ENCODE peak calls at places on chromosomes 13 and 19, in ten cellular contexts. J, I, H, L, M, P, R, E, F and K are unnamed samples.

GRCh38 chr13:49098198-49098597 is 121.9 kb upstream of the MLNR start:
- DNase-seq in J (no peak), I (peak), H (no peak), L (no peak), M (peak), P (no peak), R (peak), E (no peak), F (no peak), K (no peak)

GRCh38 chr19:13260883-13261653 is 110.9 kb downstream of the IER2 start:
- DNase-seq in J (no peak), I (peak), H (no peak), L (peak), M (peak), P (no peak), R (peak), E (peak), F (peak), K (no peak)

GRCh38 chr19:28497137-28497536 is 715.8 kb downstream of the UQCRFS1 start:
- DNase-seq in J (no peak), I (no peak), H (no peak), L (no peak), M (no peak), P (no peak), R (no peak), E (no peak), F (no peak), K (no peak)

GRCh38 chr13:94677799-94678198 is 34.5 kb downstream of the SOX21 start:
- DNase-seq in J (no peak), I (no peak), H (no peak), L (no peak), M (no peak), P (no peak), R (no peak), E (no peak), F (no peak), K (no peak)

GRCh38 chr13:79417741-79418140 is 11.7 kb upstream of the RBM26 start:
- DNase-seq in J (no peak), I (no peak), H (no peak), L (no peak), M (no peak), P (no peak), R (no peak), E (no peak), F (no peak), K (no peak)

GRCh38 chr19:51016798-51017683 is 2.5 kb downstream of the KLK10 start:
- DNase-seq in J (no peak), I (peak), H (no peak), L (peak), M (no peak), P (no peak), R (peak), E (no peak), F (peak), K (peak)

GRCh38 chr19:42113641-42114348 is 18.5 kb downstream of the POU2F2 start:
- DNase-seq in J (no peak), I (no peak), H (no peak), L (no peak), M (no peak), P (no peak), R (peak), E (no peak), F (peak), K (peak)

GRCh38 chr19:29404951-29405727 is 120.7 kb upstream of the VSTM2B start:
- DNase-seq in J (no peak), I (peak), H (no peak), L (no peak), M (no peak), P (no peak), R (no peak), E (no peak), F (peak), K (peak)

GRCh38 chr13:113360446-113360845 is 3.5 kb downstream of the GRTP1 start:
- DNase-seq in J (no peak), I (no peak), H (no peak), L (no peak), M (no peak), P (no peak), R (no peak), E (no peak), F (no peak), K (no peak)

GRCh38 chr19:47781590-47782318 is 3.3 kb downstream of the SELENOW start:
- DNase-seq in J (no peak), I (no peak), H (no peak), L (no peak), M (peak), P (no peak), R (no peak), E (no peak), F (no peak), K (no peak)

GRCh38 chr19:15199652-15200574 is 882 bp downstream of the NOTCH3 start:
- DNase-seq in J (no peak), I (no peak), H (no peak), L (no peak), M (no peak), P (no peak), R (peak), E (no peak), F (peak), K (peak)

GRCh38 chr13:64855506-64855905 is 2374.6 kb downstream of the PCDH9 start:
- DNase-seq in J (peak), I (no peak), H (no peak), L (no peak), M (no peak), P (no peak), R (peak), E (no peak), F (no peak), K (no peak)

GRCh38 chr19:16397791-16398529 is 73.3 kb downstream of the KLF2 start:
- DNase-seq in J (no peak), I (no peak), H (no peak), L (no peak), M (no peak), P (no peak), R (no peak), E (no peak), F (no peak), K (no peak)

GRCh38 chr13:25708268-25708667 is 336.5 kb downstream of the ATP8A2 start:
- DNase-seq in J (no peak), I (no peak), H (no peak), L (no peak), M (no peak), P (no peak), R (no peak), E (no peak), F (no peak), K (no peak)

GRCh38 chr13:101627556-101627943 is 175.1 kb downstream of the ITGBL1 start:
- DNase-seq in J (no peak), I (peak), H (no peak), L (no peak), M (no peak), P (no peak), R (peak), E (no peak), F (no peak), K (no peak)

GRCh38 chr19:38224014-38224862 is at the start of gene DPF1:
- DNase-seq in J (no peak), I (peak), H (peak), L (peak), M (peak), P (no peak), R (peak), E (peak), F (peak), K (peak)

GRCh38 chr19:6481541-6482342 is at the start of gene DENND1C:
- DNase-seq in J (no peak), I (no peak), H (no peak), L (peak), M (peak), P (no peak), R (no peak), E (no peak), F (peak), K (no peak)

GRCh38 chr13:40406405-40407138 is 259.9 kb downstream of the FOXO1 start:
- DNase-seq in J (no peak), I (no peak), H (no peak), L (no peak), M (no peak), P (no peak), R (peak), E (no peak), F (no peak), K (no peak)

GRCh38 chr13:31605076-31605858 is 134.1 kb upstream of the RXFP2 start:
- DNase-seq in J (peak), I (no peak), H (no peak), L (no peak), M (no peak), P (no peak), R (no peak), E (no peak), F (no peak), K (no peak)

GRCh38 chr13:90732049-90732448 is 615.4 kb upstream of the MIR17HG start:
- DNase-seq in J (no peak), I (peak), H (no peak), L (no peak), M (no peak), P (no peak), R (no peak), E (no peak), F (no peak), K (no peak)

GRCh38 chr19:46493236-46494114 is 2.2 kb downstream of the PNMA8B start:
- DNase-seq in J (no peak), I (no peak), H (no peak), L (peak), M (no peak), P (no peak), R (no peak), E (no peak), F (peak), K (no peak)

GRCh38 chr13:48630291-48630690 is 23.4 kb upstream of the CYSLTR2 start:
- DNase-seq in J (no peak), I (no peak), H (no peak), L (no peak), M (no peak), P (no peak), R (no peak), E (no peak), F (no peak), K (no peak)

GRCh38 chr13:45472171-45472705 is 7.5 kb downstream of the COG3 start:
- DNase-seq in J (no peak), I (no peak), H (no peak), L (no peak), M (no peak), P (no peak), R (peak), E (no peak), F (no peak), K (no peak)

GRCh38 chr13:42814868-42815267 is 33.5 kb downstream of the FAM216B start:
- DNase-seq in J (peak), I (no peak), H (no peak), L (no peak), M (no peak), P (no peak), R (peak), E (no peak), F (no peak), K (peak)

GRCh38 chr19:48741222-48741999 is 1.0 kb upstream of the RASIP1 start:
- DNase-seq in J (no peak), I (peak), H (no peak), L (peak), M (peak), P (no peak), R (no peak), E (no peak), F (no peak), K (no peak)

GRCh38 chr19:8486661-8487136 is 15.7 kb downstream of the PRAM1 start:
- DNase-seq in J (no peak), I (no peak), H (no peak), L (no peak), M (no peak), P (no peak), R (no peak), E (no peak), F (no peak), K (no peak)

GRCh38 chr19:10332158-10332964 is 968 bp downstream of the RAVER1 start:
- DNase-seq in J (no peak), I (no peak), H (no peak), L (no peak), M (peak), P (no peak), R (no peak), E (no peak), F (no peak), K (no peak)

GRCh38 chr19:4624733-4625362 is 14.5 kb upstream of the TNFAIP8L1 start:
- DNase-seq in J (no peak), I (no peak), H (no peak), L (no peak), M (no peak), P (no peak), R (peak), E (no peak), F (peak), K (no peak)

GRCh38 chr13:98174995-98175394 is 2.1 kb downstream of the RNF113B start:
- DNase-seq in J (no peak), I (no peak), H (no peak), L (no peak), M (no peak), P (no peak), R (peak), E (no peak), F (no peak), K (no peak)

GRCh38 chr13:112768795-112769411 is 79.1 kb downstream of the ATP11A start:
- DNase-seq in J (no peak), I (no peak), H (no peak), L (peak), M (no peak), P (no peak), R (no peak), E (peak), F (no peak), K (no peak)

GRCh38 chr19:30430206-30430734 is 58.1 kb downstream of the ZNF536 start:
- DNase-seq in J (no peak), I (no peak), H (no peak), L (no peak), M (no peak), P (no peak), R (no peak), E (no peak), F (no peak), K (no peak)

GRCh38 chr19:41296323-41296935 is 13.5 kb upstream of the CCDC97 start:
- DNase-seq in J (no peak), I (no peak), H (no peak), L (no peak), M (no peak), P (no peak), R (no peak), E (no peak), F (no peak), K (no peak)

GRCh38 chr19:2270157-2270571 is 11.8 kb downstream of the PEAK3 start:
- DNase-seq in J (no peak), I (no peak), H (no peak), L (peak), M (no peak), P (no peak), R (no peak), E (no peak), F (no peak), K (no peak)

GRCh38 chr13:106182404-106182803 is 353.1 kb downstream of the EFNB2 start:
- DNase-seq in J (no peak), I (peak), H (no peak), L (no peak), M (no peak), P (no peak), R (peak), E (no peak), F (peak), K (no peak)

GRCh38 chr19:38727306-38727867 is 16.9 kb downstream of the CAPN12 start:
- DNase-seq in J (no peak), I (no peak), H (no peak), L (no peak), M (no peak), P (no peak), R (no peak), E (no peak), F (no peak), K (no peak)

GRCh38 chr13:23715092-23715761 is 145.0 kb downstream of the TNFRSF19 start:
- DNase-seq in J (no peak), I (no peak), H (no peak), L (no peak), M (no peak), P (no peak), R (no peak), E (no peak), F (no peak), K (no peak)

GRCh38 chr19:41551212-41551610 is 24.8 kb upstream of the CEACAM21 start:
- DNase-seq in J (no peak), I (no peak), H (no peak), L (peak), M (no peak), P (no peak), R (no peak), E (no peak), F (no peak), K (no peak)

GRCh38 chr19:45911291-45911690 is 3.3 kb downstream of the NANOS2 start:
- DNase-seq in J (no peak), I (no peak), H (no peak), L (no peak), M (peak), P (no peak), R (no peak), E (no peak), F (peak), K (no peak)